ENCODE peak calls at places on chromosomes 16 and 17, in seven cellular contexts. X, E, O, T, R, B and W are unnamed samples.
A peak's percentile ranks its signal among the peaks of the same experiment; 100 is the strongest.

GRCh38 chr17:9177212-9177611 is 155.9 kb downstream of the NTN1 start:
- DNase-seq in X (no peak), E (no peak), O (no peak), T (no peak), R (no peak), B (no peak), W (no peak)

GRCh38 chr17:3472137-3472536 is 518 bp upstream of the SPATA22 start:
- DNase-seq in X (no peak), E (no peak), O (no peak), T (no peak), R (no peak), B (no peak), W (no peak)

GRCh38 chr17:61307905-61308886 is 91.4 kb upstream of the TBX2 start:
- DNase-seq in X (peak; percentile 100), E (no peak), O (no peak), T (no peak), R (no peak), B (peak; percentile 75), W (no peak)

GRCh38 chr17:47884905-47885735 is 10.9 kb upstream of the SP2 start:
- DNase-seq in X (no peak), E (peak; percentile 95), O (no peak), T (no peak), R (no peak), B (no peak), W (no peak)

GRCh38 chr16:27430923-27431484 is 29.0 kb downstream of the IL21R start:
- DNase-seq in X (peak; percentile 25), E (no peak), O (no peak), T (no peak), R (no peak), B (no peak), W (peak; percentile 29)

GRCh38 chr16:1357906-1358566 is 6.3 kb downstream of the GNPTG start:
- DNase-seq in X (no peak), E (no peak), O (no peak), T (no peak), R (no peak), B (peak; percentile 29), W (no peak)

GRCh38 chr17:7858487-7858832 is 657 bp downstream of the CYB5D1 start:
- DNase-seq in X (peak; percentile 49), E (peak; percentile 52), O (no peak), T (peak; percentile 88), R (no peak), B (peak; percentile 40), W (peak; percentile 81)

GRCh38 chr16:64428463-64428862 is 693.4 kb downstream of the CDH11 start:
- DNase-seq in X (peak; percentile 86), E (no peak), O (peak; percentile 26), T (no peak), R (no peak), B (peak; percentile 75), W (no peak)

GRCh38 chr16:31876955-31877828 is 3.6 kb downstream of the ZNF267 start:
- DNase-seq in X (peak; percentile 86), E (no peak), O (peak; percentile 98), T (no peak), R (no peak), B (peak; percentile 80), W (no peak)

DNA sequence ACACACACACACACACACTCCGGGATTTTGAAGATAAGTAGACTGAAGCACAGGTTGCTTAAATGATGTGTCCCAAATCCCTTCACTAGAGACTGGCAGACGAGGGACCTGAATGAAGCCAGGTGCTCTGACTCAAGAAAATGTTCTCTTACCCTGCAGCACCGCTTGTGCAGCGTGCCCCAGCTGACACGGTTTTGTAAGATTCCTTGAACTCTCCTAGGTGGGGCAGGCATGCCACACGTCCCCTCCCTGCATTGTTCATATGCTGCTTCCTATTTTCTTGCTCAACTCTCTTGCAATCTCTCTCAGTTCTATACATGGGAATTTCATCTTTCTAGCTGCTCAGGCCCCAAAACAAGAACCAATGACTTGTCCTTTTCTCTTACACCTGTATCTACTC is 22.1 kb upstream of the HNF1B start:
- DNase-seq in X (no peak), E (no peak), O (peak; percentile 58), T (no peak), R (no peak), B (no peak), W (no peak)
- H3K4me1 ChIP-seq in X (no peaks in the 10 kb centered on the region), E (peaks cover 3% of the 10 kb centered on the region), O (no peaks in the 10 kb centered on the region), T (peaks cover 6% of the 10 kb centered on the region), R (no peaks in the 10 kb centered on the region), B (no peaks in the 10 kb centered on the region), W (no peaks in the 10 kb centered on the region)

DNA sequence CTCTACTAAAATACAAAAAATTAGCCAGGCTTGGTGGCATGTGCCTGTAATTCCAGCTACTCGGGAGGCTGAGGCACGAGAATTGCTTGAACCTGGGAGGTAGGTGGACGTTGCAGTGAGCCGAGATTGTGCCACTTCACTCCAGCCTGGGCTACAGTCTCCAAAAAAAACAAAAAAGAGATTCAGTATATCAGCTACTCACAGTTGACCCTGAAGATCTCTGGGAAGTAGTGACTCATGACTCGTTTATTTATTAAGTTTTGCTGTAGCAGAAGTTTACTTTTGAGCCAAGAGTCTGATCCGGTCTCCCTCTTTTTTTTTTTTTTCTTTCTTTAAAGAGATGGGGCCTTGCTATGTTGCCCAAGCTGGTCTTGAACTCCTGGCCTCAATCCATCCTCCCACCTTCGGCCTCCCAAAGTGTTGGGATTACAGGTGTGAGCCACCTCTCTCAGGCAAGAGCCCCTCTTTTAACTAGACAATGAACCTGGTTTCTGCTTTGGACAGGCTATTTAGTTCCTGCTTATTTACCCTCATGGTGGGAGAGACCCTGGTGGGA is 4.4 kb downstream of the MVP start:
- DNase-seq in X (peak; percentile 86), E (no peak), O (peak; percentile 48), T (no peak), R (no peak), B (peak; percentile 65), W (no peak)
- H3K4me1 ChIP-seq in X (peaks cover 33% of the 10 kb centered on the region), E (peaks cover 49% of the 10 kb centered on the region), O (peaks cover 55% of the 10 kb centered on the region), T (peaks cover 14% of the 10 kb centered on the region), R (peaks cover 2% of the 10 kb centered on the region), B (peaks cover 58% of the 10 kb centered on the region), W (peaks cover 71% of the 10 kb centered on the region)

DNA sequence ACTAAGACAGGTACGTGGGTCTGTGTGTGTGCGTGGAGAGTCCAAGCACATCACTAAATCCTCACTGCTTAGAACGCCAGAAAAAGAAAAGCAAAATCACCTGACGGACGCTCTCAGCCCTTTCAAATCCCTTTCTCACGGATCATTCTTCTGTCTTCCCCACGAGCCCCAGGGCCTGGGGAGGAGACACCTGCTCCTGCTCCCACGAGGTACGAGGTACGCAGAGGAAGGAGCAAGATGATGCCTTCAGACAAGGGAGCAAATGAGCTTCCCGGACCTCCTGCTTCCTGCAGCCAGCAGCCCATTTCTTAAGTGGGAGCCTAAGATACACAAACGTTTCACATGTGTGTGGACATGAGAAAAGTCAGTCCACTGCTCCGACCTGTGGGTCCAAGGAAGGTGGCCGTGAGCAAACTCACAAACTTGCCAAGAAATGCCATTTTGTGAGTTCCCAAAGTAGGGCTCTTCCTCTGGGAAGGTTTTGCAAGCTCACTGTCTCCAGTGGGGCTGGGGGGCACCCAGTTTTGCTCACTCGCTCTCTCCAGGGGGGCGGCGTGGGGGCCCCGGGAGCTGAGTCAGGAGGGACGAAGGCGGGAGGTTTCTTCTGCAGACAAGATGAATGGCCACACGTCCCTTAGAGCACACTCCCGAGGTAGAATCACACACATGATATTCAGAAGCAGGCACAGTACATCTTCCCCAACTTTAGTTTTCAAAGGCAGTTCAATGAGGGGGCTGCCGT is 68.1 kb downstream of the MRM3 start:
- DNase-seq in X (no peak), E (no peak), O (no peak), T (no peak), R (no peak), B (no peak), W (no peak)
- H3K4me1 ChIP-seq in X (peaks cover 7% of the 10 kb centered on the region), E (no peaks in the 10 kb centered on the region), O (peaks cover 10% of the 10 kb centered on the region), T (peaks cover 65% of the 10 kb centered on the region), R (peaks cover 4% of the 10 kb centered on the region), B (no peaks in the 10 kb centered on the region), W (peaks cover 72% of the 10 kb centered on the region)

GRCh38 chr17:28940675-28941074 is 10.6 kb downstream of the PHF12 start:
- DNase-seq in X (no peak), E (no peak), O (no peak), T (peak; percentile 58), R (no peak), B (no peak), W (no peak)

GRCh38 chr17:28938552-28938951 is 12.8 kb downstream of the PHF12 start:
- DNase-seq in X (no peak), E (no peak), O (no peak), T (no peak), R (no peak), B (no peak), W (no peak)

GRCh38 chr17:28935744-28936460 is 15.4 kb downstream of the PHF12 start:
- DNase-seq in X (no peak), E (no peak), O (no peak), T (no peak), R (no peak), B (no peak), W (no peak)

GRCh38 chr17:28940142-28940541 is 11.2 kb downstream of the PHF12 start:
- DNase-seq in X (no peak), E (no peak), O (no peak), T (no peak), R (no peak), B (no peak), W (no peak)

DNA sequence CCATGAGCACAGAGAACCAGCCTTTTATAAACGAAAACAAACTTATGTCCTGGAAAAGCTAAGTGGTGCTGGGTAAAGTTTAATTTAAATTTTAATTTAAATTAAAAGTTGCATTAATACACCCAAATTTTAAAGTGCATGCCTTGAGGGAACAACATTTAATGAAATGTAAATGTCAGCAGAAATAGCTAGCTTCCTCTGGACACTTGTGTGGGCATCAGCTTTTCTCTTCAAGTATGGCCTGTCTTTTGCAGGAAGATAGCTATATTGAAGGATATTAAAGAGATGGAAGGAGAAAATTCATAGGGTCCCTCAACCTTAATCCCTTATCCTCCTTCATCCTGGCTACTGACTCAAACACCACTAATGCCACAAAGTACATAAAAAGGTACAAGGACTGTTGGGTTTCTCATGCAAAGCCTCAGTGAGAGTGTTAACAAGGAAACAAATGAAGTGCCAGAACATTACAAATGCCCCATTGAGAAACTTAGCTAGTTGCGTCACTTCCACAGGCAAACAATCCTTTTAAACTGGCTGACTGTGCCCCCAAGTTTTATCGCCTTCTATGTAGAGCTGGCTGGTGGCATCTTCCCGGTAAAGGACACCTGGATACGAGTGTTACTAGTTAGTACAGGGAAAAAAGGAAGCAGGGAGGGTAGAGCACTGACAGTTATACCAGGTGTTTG is 14.1 kb downstream of the PHF12 start:
- DNase-seq in X (peak; percentile 61), E (no peak), O (peak; percentile 70), T (no peak), R (no peak), B (peak; percentile 44), W (no peak)
- H3K4me1 ChIP-seq in X (peaks cover 6% of the 10 kb centered on the region), E (peaks cover 15% of the 10 kb centered on the region), O (peaks cover 16% of the 10 kb centered on the region), T (peaks cover 62% of the 10 kb centered on the region), R (peaks cover 1% of the 10 kb centered on the region), B (peaks cover 15% of the 10 kb centered on the region), W (peaks cover 76% of the 10 kb centered on the region)

DNA sequence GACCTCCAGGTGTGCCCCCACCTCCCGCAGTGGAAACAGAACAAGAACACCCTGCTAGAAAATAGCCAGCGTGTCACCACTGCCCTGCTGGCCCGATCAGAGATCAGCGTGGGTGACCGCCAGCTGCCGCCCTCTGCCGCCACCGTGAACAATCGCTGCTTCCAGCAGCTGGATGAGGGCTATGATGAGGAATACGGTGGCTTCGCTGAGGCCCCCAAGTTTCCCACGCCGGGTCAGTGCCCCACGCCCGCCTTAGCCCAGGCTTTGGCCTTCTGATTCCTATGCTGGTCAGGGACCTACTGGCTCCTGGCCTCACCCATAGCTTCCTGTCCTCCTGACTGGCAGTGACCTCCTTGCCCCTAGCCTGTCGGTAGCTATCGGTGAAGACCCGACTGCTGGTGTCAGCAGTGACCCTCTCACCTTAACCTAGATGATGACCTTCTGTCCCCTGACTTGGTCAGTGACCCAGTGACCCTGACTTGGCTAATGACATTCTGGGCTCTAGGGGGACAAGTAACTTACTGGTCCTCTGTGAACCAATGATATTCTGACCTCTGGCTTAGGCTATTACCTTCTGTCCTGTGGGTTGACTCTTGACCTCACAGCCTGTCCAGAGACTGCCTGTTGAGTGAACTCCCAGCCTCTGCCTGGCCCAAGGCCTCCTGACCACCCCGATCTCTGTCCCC is 2.4 kb downstream of the SPATA20 start:
- DNase-seq in X (no peak), E (no peak), O (no peak), T (no peak), R (no peak), B (no peak), W (no peak)
- H3K4me1 ChIP-seq in X (peaks cover 4% of the 10 kb centered on the region), E (peaks cover 16% of the 10 kb centered on the region), O (peaks cover 11% of the 10 kb centered on the region), T (peaks cover 8% of the 10 kb centered on the region), R (peaks cover 2% of the 10 kb centered on the region), B (peaks cover 12% of the 10 kb centered on the region), W (peaks cover 19% of the 10 kb centered on the region)